ENCODE peak calls at places on chromosomes 16 and 17, in seven cellular contexts. One of them, this sample, is unnamed.

GRCh38 chr17:29278692-29279091 is 15.3 kb downstream of the NUFIP2 start:
- DNase-seq in colonic mucosa: no peak
- DNase-seq in OCI-LY7: no peak
- DNase-seq in sigmoid colon: no peak
- DNase-seq in heart right ventricle: no peak
- DNase-seq in tibial nerve: no peak
- DNase-seq in heart left ventricle: no peak
- DNase-seq in this sample: no peak

GRCh38 chr16:88377961-88378360 is 4.8 kb upstream of the ZNF469 start:
- DNase-seq in colonic mucosa: no peak
- DNase-seq in OCI-LY7: no peak
- DNase-seq in sigmoid colon: peak; percentile 40
- DNase-seq in heart right ventricle: no peak
- DNase-seq in tibial nerve: no peak
- DNase-seq in heart left ventricle: peak; percentile 27
- DNase-seq in this sample: no peak

GRCh38 chr17:71251276-71251675 is 869.5 kb upstream of the SOX9 start:
- DNase-seq in colonic mucosa: no peak
- DNase-seq in OCI-LY7: no peak
- DNase-seq in sigmoid colon: no peak
- DNase-seq in heart right ventricle: no peak
- DNase-seq in tibial nerve: no peak
- DNase-seq in heart left ventricle: no peak
- DNase-seq in this sample: no peak

GRCh38 chr16:80932725-80933124 is 74.0 kb downstream of the CMC2 start:
- DNase-seq in colonic mucosa: peak; percentile 44
- DNase-seq in OCI-LY7: no peak
- DNase-seq in sigmoid colon: peak; percentile 79
- DNase-seq in heart right ventricle: peak; percentile 46
- DNase-seq in tibial nerve: no peak
- DNase-seq in heart left ventricle: peak; percentile 70
- DNase-seq in this sample: no peak

GRCh38 chr16:74291577-74292208 is 4.9 kb upstream of the PSMD7 start:
- DNase-seq in colonic mucosa: no peak
- DNase-seq in OCI-LY7: no peak
- DNase-seq in sigmoid colon: no peak
- DNase-seq in heart right ventricle: no peak
- DNase-seq in tibial nerve: no peak
- DNase-seq in heart left ventricle: no peak
- DNase-seq in this sample: no peak

GRCh38 chr17:70166571-70166970 is 2.8 kb upstream of the KCNJ2 start:
- DNase-seq in colonic mucosa: no peak
- DNase-seq in OCI-LY7: no peak
- DNase-seq in sigmoid colon: no peak
- DNase-seq in heart right ventricle: no peak
- DNase-seq in tibial nerve: no peak
- DNase-seq in heart left ventricle: no peak
- DNase-seq in this sample: no peak

GRCh38 chr17:63490858-63491400 is 14.1 kb downstream of the ACE start:
- DNase-seq in colonic mucosa: no peak
- DNase-seq in OCI-LY7: no peak
- DNase-seq in sigmoid colon: no peak
- DNase-seq in heart right ventricle: no peak
- DNase-seq in tibial nerve: no peak
- DNase-seq in heart left ventricle: no peak
- DNase-seq in this sample: no peak

GRCh38 chr16:56789360-56789759 is 59.4 kb downstream of the NUP93 start:
- DNase-seq in colonic mucosa: peak; percentile 29
- DNase-seq in OCI-LY7: peak; percentile 57
- DNase-seq in sigmoid colon: no peak
- DNase-seq in heart right ventricle: peak; percentile 12
- DNase-seq in tibial nerve: no peak
- DNase-seq in heart left ventricle: peak; percentile 45
- DNase-seq in this sample: peak; percentile 5

GRCh38 chr16:50887500-50887899 is 145.6 kb downstream of the CYLD start:
- DNase-seq in colonic mucosa: no peak
- DNase-seq in OCI-LY7: no peak
- DNase-seq in sigmoid colon: no peak
- DNase-seq in heart right ventricle: no peak
- DNase-seq in tibial nerve: no peak
- DNase-seq in heart left ventricle: no peak
- DNase-seq in this sample: no peak

GRCh38 chr17:46772879-46773620 is 45.4 kb downstream of the WNT3 start:
- DNase-seq in colonic mucosa: no peak
- DNase-seq in OCI-LY7: peak; percentile 34
- DNase-seq in sigmoid colon: peak; percentile 48
- DNase-seq in heart right ventricle: no peak
- DNase-seq in tibial nerve: no peak
- DNase-seq in heart left ventricle: no peak
- DNase-seq in this sample: no peak

GRCh38 chr17:18184143-18185007 is 747 bp downstream of the ALKBH5 start:
- DNase-seq in colonic mucosa: peak; percentile 56
- DNase-seq in OCI-LY7: peak; percentile 81
- DNase-seq in sigmoid colon: peak; percentile 88
- DNase-seq in heart right ventricle: peak; percentile 47
- DNase-seq in tibial nerve: peak; percentile 19
- DNase-seq in heart left ventricle: peak; percentile 60
- DNase-seq in this sample: peak; percentile 70

GRCh38 chr17:68238894-68239293 is 8.9 kb upstream of the AMZ2 start:
- DNase-seq in colonic mucosa: no peak
- DNase-seq in OCI-LY7: peak; percentile 63
- DNase-seq in sigmoid colon: no peak
- DNase-seq in heart right ventricle: no peak
- DNase-seq in tibial nerve: no peak
- DNase-seq in heart left ventricle: no peak
- DNase-seq in this sample: no peak

GRCh38 chr17:69235338-69236058 is 6.9 kb upstream of the ABCA10 start:
- DNase-seq in colonic mucosa: peak; percentile 85
- DNase-seq in OCI-LY7: peak; percentile 94
- DNase-seq in sigmoid colon: peak; percentile 88
- DNase-seq in heart right ventricle: peak; percentile 57
- DNase-seq in tibial nerve: peak; percentile 75
- DNase-seq in heart left ventricle: peak; percentile 82
- DNase-seq in this sample: peak; percentile 23

DNA sequence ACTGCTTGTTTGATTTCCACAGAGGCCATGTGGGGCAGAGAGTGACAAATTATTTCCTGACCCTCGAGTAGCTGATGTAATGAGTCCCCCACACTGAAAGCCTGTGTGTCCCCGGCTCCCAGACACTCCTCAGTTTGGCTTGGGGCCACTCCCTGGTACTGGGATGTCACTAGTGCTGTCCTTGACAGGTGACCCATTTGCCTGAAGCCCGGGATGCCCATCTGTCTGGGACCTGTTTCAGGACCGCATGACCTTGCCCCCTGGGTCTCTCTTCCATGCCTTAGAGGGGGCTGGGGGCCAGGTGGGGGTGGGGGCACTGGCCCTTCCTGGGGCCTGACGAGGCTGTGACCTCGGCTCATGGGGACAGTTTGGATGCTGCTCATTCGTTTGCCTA is 22.0 kb downstream of the ACTG1 start:
- DNase-seq in colonic mucosa: no peak
- DNase-seq in OCI-LY7: no peak
- DNase-seq in sigmoid colon: no peak
- DNase-seq in heart right ventricle: peak; percentile 4
- DNase-seq in tibial nerve: no peak
- DNase-seq in heart left ventricle: no peak
- DNase-seq in this sample: no peak
- H3K4me1 ChIP-seq in colonic mucosa: peaks cover 3% of the 10 kb centered on the region
- H3K4me1 ChIP-seq in OCI-LY7: peaks cover 46% of the 10 kb centered on the region
- H3K4me1 ChIP-seq in sigmoid colon: peaks cover 20% of the 10 kb centered on the region
- H3K4me1 ChIP-seq in heart right ventricle: peaks cover 29% of the 10 kb centered on the region
- H3K4me1 ChIP-seq in tibial nerve: peaks cover 35% of the 10 kb centered on the region
- H3K4me1 ChIP-seq in heart left ventricle: peaks cover 27% of the 10 kb centered on the region
- H3K4me1 ChIP-seq in this sample: peaks cover 6% of the 10 kb centered on the region

DNA sequence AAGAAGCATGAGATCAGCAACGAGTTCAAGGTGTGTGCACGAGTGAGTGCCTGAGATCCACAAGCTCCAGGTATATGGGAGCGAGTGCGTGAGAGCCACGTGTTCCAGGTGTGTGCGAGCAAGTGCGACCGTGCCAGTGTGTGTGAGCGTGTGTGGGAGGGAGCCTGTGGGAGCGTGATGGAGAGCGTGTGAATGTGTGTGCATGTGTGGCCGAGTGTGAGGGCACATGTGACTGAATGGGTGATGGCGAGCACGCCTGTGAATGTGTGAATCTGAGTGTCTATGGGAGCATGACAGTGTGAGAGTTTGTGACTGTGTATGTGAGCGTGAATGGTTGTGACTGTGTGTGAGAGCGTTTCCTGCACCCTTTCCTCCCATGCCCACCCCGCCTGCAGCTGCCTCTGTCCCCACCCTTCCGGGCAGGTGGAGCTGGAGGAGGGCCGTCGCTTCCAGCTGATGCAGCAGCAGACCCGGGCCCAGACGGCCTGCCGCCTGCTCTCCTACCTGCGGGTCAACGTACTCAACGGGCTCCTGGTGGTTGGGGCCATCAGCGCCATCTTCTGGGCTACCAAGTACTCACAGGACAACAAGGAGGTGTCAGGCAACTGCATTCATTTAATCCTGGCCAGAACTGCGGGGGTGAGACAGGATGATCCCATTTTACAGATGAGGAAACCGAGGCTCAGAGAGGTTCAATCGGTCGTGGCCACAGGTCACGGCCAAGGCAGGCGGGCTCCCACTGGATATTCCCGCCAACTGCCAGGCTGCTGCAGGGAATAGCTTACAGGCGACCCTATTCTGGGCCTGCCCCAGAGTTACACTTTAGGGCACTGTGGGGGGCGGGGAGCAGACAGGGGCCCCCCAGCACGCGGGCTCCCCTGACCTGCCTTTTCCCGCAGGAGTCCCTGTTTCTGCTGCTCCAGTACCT is 3.7 kb downstream of the TMC8 start:
- DNase-seq in colonic mucosa: peak; percentile 79
- DNase-seq in OCI-LY7: peak; percentile 91
- DNase-seq in sigmoid colon: no peak
- DNase-seq in heart right ventricle: no peak
- DNase-seq in tibial nerve: no peak
- DNase-seq in heart left ventricle: no peak
- DNase-seq in this sample: peak; percentile 79
- TF ChIP-seq CTCF in colonic mucosa: peak; percentile 63
- TF ChIP-seq CTCF in OCI-LY7: peak; percentile 97
- TF ChIP-seq CTCF in sigmoid colon: peak; percentile 14
- TF ChIP-seq CTCF in heart right ventricle: peak; percentile 71
- TF ChIP-seq CTCF in tibial nerve: peak; percentile 57
- TF ChIP-seq CTCF in heart left ventricle: peak; percentile 47
- TF ChIP-seq CTCF in this sample: peak; percentile 72

GRCh38 chr17:59369026-59369724 is 37.7 kb downstream of the YPEL2 start:
- DNase-seq in colonic mucosa: no peak
- DNase-seq in OCI-LY7: no peak
- DNase-seq in sigmoid colon: no peak
- DNase-seq in heart right ventricle: no peak
- DNase-seq in tibial nerve: no peak
- DNase-seq in heart left ventricle: peak; percentile 38
- DNase-seq in this sample: no peak

GRCh38 chr17:59366040-59366757 is 34.7 kb downstream of the YPEL2 start:
- DNase-seq in colonic mucosa: no peak
- DNase-seq in OCI-LY7: no peak
- DNase-seq in sigmoid colon: no peak
- DNase-seq in heart right ventricle: no peak
- DNase-seq in tibial nerve: no peak
- DNase-seq in heart left ventricle: no peak
- DNase-seq in this sample: no peak

GRCh38 chr17:59367657-59368045 is 36.2 kb downstream of the YPEL2 start:
- DNase-seq in colonic mucosa: no peak
- DNase-seq in OCI-LY7: no peak
- DNase-seq in sigmoid colon: no peak
- DNase-seq in heart right ventricle: no peak
- DNase-seq in tibial nerve: no peak
- DNase-seq in heart left ventricle: no peak
- DNase-seq in this sample: no peak

GRCh38 chr17:59366773-59367656 is 35.6 kb downstream of the YPEL2 start:
- DNase-seq in colonic mucosa: peak; percentile 88
- DNase-seq in OCI-LY7: no peak
- DNase-seq in sigmoid colon: peak; percentile 74
- DNase-seq in heart right ventricle: no peak
- DNase-seq in tibial nerve: no peak
- DNase-seq in heart left ventricle: peak; percentile 60
- DNase-seq in this sample: no peak

DNA sequence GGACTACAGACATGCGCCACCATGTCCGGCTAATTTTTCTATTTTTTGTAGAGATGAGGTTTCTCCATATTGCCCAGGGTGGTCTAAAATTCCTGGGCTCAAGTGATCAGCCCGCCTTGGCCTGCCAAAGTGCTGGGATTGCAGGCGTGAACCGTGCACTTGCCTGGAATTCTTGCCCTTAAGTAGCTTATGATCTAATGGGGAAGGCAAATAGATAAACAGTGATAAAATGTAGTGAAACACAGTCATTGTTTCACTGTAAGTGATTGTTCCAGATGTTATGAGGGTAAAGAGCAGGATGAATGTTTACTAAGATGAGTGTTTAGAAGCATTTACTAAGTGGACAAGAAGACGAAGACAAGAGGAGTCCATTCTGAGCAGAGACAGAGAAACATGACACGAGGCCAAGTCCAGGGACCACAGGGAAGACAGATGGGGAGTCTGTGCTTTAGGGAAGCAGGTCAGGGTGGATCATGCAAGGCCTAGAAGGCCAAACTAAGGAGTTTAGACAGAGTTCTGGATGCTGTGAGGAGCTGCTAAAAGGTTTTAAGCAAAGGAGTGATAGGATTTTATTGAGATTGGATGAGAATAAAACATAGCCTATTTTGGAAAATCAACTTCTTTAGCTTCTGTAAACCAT is 36.9 kb downstream of the YPEL2 start:
- DNase-seq in colonic mucosa: no peak
- DNase-seq in OCI-LY7: no peak
- DNase-seq in sigmoid colon: no peak
- DNase-seq in heart right ventricle: no peak
- DNase-seq in tibial nerve: no peak
- DNase-seq in heart left ventricle: no peak
- DNase-seq in this sample: no peak
- H3K4me1 ChIP-seq in colonic mucosa: peaks cover 73% of the 10 kb centered on the region
- H3K4me1 ChIP-seq in OCI-LY7: peaks cover 58% of the 10 kb centered on the region
- H3K4me1 ChIP-seq in sigmoid colon: peaks cover 96% of the 10 kb centered on the region
- H3K4me1 ChIP-seq in heart right ventricle: peaks cover 100% of the 10 kb centered on the region
- H3K4me1 ChIP-seq in tibial nerve: peaks cover 100% of the 10 kb centered on the region
- H3K4me1 ChIP-seq in heart left ventricle: peaks cover 100% of the 10 kb centered on the region
- H3K4me1 ChIP-seq in this sample: peaks cover 87% of the 10 kb centered on the region

DNA sequence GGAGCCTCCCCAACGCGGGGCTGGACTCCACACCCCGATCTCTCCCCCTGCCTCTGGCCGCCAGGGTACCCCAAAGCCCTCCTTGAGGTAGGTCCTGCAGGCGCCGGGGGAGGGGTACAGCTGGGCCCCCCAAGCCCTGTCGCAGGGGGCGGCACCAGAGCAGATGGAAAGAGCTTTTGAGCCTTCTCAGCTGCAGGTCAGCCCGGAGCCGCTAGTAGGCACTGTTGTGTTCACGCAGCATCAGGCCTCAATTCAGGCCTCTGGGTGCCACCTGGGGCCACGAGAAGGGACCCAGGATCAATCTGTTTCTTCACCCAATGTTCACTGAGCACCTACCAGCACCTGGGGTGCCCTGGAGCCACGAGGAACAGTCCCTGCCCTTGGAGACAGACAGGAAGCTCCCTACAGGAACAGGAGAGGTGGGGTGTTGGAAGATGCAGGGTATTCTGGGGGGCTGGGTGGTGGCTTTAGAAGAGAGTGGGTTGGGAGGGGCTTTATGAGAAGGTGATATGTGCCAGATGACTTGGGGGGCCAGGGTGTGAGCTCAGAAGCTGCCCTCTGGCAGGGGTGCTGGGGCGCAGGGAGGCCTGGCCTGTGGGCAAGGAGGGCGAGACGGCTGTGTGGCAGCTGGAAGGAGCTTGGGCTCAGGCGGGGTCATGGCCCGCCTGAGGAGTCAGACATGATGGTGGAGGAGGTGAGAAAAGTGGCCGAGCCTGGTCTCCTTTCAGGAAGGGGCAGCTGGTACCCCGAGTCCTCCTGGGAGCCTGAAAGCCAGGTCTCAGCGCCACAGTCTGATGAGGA is 122.0 kb upstream of the GSE1 start:
- DNase-seq in colonic mucosa: peak; percentile 59
- DNase-seq in OCI-LY7: peak; percentile 70
- DNase-seq in sigmoid colon: no peak
- DNase-seq in heart right ventricle: no peak
- DNase-seq in tibial nerve: no peak
- DNase-seq in heart left ventricle: no peak
- DNase-seq in this sample: peak; percentile 61
- TF ChIP-seq CTCF in colonic mucosa: peak; percentile 79
- TF ChIP-seq CTCF in OCI-LY7: peak; percentile 94
- TF ChIP-seq CTCF in sigmoid colon: peak; percentile 46
- TF ChIP-seq CTCF in heart right ventricle: peak; percentile 59
- TF ChIP-seq CTCF in tibial nerve: peak; percentile 60
- TF ChIP-seq CTCF in heart left ventricle: peak; percentile 10
- TF ChIP-seq CTCF in this sample: peak; percentile 50